ENCODE peak calls at places on chromosomes 13 and 19, in six cellular contexts. Q, D, N, S, O and Z are unnamed samples.

GRCh38 chr13:77339408-77339807 is 12.5 kb upstream of the MYCBP2 start:
- DNase-seq in S (no peak), D (no peak), Q (no peak), O (no peak), N (no peak), Z (no peak)

GRCh38 chr13:61779456-61779855 is 363.8 kb upstream of the PCDH20 start:
- DNase-seq in N (no peak), O (no peak), S (no peak), Q (no peak), D (no peak), Z (no peak)

GRCh38 chr13:109275848-109276247 is 510.5 kb downstream of the IRS2 start:
- DNase-seq in D (peak; percentile 73), N (no peak), O (no peak), Q (no peak), S (peak; percentile 40), Z (no peak)

GRCh38 chr13:50353651-50354415 is 338.6 kb downstream of the KCNRG start:
- DNase-seq in N (no peak), D (peak; percentile 85), S (no peak), Q (no peak), O (no peak), Z (no peak)

GRCh38 chr13:51827254-51827653 is 17.7 kb downstream of the TMEM272 start:
- DNase-seq in Q (no peak), N (no peak), O (no peak), S (no peak), D (no peak), Z (no peak)

GRCh38 chr13:27774651-27775050 is 17.6 kb upstream of the GSX1 start:
- DNase-seq in S (no peak), N (no peak), O (no peak), Q (no peak), D (no peak), Z (no peak)

GRCh38 chr19:41427647-41428480 is 690 bp upstream of the B3GNT8 start:
- DNase-seq in S (peak; percentile 45), N (no peak), Q (no peak), D (peak; percentile 24), O (peak; percentile 58), Z (no peak)

GRCh38 chr19:14073925-14074838 is 1.6 kb downstream of the MISP3 start:
- DNase-seq in S (peak; percentile 78), Q (peak; percentile 72), D (peak; percentile 51), N (no peak), O (no peak), Z (no peak)

GRCh38 chr13:71477735-71478134 is 389.3 kb downstream of the DACH1 start:
- DNase-seq in Q (no peak), D (peak; percentile 16), N (no peak), S (no peak), O (no peak), Z (no peak)

GRCh38 chr13:78631077-78631476 is 27.7 kb upstream of the POU4F1 start:
- DNase-seq in Q (no peak), S (no peak), O (no peak), D (no peak), N (no peak), Z (no peak)

GRCh38 chr19:6516659-6517291 is 14.1 kb upstream of the TNFSF9 start:
- DNase-seq in O (peak; percentile 89), Q (peak; percentile 86), D (peak; percentile 86), S (peak; percentile 93), N (no peak), Z (peak; percentile 41)

GRCh38 chr13:34155931-34156607 is 338.1 kb downstream of the RFC3 start:
- DNase-seq in D (peak; percentile 76), Q (no peak), N (peak; percentile 95), S (no peak), O (no peak), Z (peak; percentile 35)

GRCh38 chr19:56393119-56394012 is at the start of gene ZNF582:
- DNase-seq in Q (peak; percentile 97), D (peak; percentile 98), N (peak; percentile 88), S (peak; percentile 92), O (peak; percentile 96), Z (peak; percentile 86)

GRCh38 chr13:50991624-50992610 is 82.3 kb downstream of the RNASEH2B start:
- DNase-seq in Q (no peak), S (no peak), D (no peak), O (no peak), N (no peak), Z (no peak)

GRCh38 chr19:11970174-11970573 is 5.3 kb downstream of the ZNF763 start:
- DNase-seq in Q (no peak), D (no peak), N (no peak), O (no peak), S (no peak), Z (no peak)

GRCh38 chr13:74158028-74158427 is 23.8 kb upstream of the KLF12 start:
- DNase-seq in S (no peak), N (no peak), D (no peak), O (peak; percentile 19), Q (no peak), Z (no peak)

GRCh38 chr19:42023121-42023942 is 29.3 kb upstream of the ATP1A3 start:
- DNase-seq in Q (no peak), N (no peak), D (peak; percentile 26), O (no peak), S (peak; percentile 24), Z (no peak)

GRCh38 chr13:32115069-32115468 is 83.5 kb downstream of the FRY start:
- DNase-seq in O (no peak), S (no peak), D (no peak), Q (no peak), N (no peak), Z (no peak)

GRCh38 chr13:51729853-51730553 is 74.0 kb downstream of the DHRS12 start:
- DNase-seq in O (no peak), Q (peak; percentile 80), D (peak; percentile 81), N (no peak), S (peak; percentile 19), Z (peak; percentile 70)

GRCh38 chr19:33778089-33778791 is 18.4 kb upstream of the KCTD15 start:
- DNase-seq in S (peak; percentile 85), O (peak; percentile 83), Q (peak; percentile 82), N (no peak), D (peak; percentile 67), Z (no peak)

GRCh38 chr19:53308339-53308811 is 25.2 kb upstream of the ZNF845 start:
- DNase-seq in Q (no peak), S (no peak), O (peak; percentile 16), N (no peak), D (peak; percentile 5), Z (no peak)

GRCh38 chr19:57583104-57583520 is 833 bp upstream of the ZIK1 start:
- DNase-seq in Q (no peak), O (peak; percentile 12), D (no peak), S (no peak), N (no peak), Z (no peak)
- H3K4me3 ChIP-seq in Q (peak overlapping the region; percentile 55), O (peak overlapping the region; percentile 88), D (peak overlapping the region; percentile 66), S (peak overlapping the region; percentile 62), N (no peak overlapping the region), Z (no peak overlapping the region)

DNA sequence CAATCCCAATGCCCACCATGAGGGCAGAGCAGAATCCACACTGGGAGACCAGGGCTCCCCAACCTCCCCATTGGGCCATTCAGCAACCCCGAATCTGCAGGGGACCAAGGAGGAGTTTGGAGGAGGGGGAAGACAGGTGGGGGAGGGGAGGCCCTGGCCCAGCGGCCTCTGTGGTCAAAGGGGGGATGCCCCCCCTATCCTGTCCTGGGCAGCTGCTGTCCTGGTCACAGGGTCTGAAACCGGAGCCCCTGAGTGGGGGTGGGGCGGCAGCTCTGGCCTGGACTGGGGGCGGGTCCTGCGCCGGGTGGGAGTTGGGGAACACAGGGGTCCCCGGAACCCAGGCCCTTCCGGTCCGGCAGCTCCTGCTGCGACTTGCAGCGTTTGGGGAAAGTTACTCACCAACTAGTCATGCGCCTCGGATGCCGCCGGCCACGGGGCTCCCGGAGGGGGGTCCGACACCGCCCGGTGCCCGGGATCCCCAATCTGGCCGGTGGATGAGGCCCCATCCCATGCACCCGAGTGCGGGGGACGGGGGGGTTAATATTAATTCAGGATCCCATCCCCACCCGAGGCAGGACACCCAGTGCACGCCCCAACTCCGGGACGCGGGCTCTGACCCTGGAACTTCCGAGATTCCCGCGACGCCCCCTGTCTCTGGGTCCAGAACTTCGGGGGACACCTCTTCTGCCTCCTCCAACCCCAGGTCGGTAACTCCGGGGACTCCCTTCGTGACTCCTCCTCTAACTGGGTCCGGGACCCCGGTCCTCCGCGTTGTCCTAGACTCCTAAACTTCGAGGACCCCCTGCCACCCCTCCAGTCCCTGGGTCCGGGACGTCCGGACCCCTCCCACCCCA is 868 bp downstream of the HOMER3 start:
- DNase-seq in D (peak; percentile 71), S (peak; percentile 60), O (peak; percentile 46), Q (peak; percentile 83), N (no peak), Z (peak; percentile 12)
- TF ChIP-seq CTCF in D (no peak), S (no peak), O (no peak), Q (no peak), N (peak; percentile 4), Z (peak; percentile 2)

DNA sequence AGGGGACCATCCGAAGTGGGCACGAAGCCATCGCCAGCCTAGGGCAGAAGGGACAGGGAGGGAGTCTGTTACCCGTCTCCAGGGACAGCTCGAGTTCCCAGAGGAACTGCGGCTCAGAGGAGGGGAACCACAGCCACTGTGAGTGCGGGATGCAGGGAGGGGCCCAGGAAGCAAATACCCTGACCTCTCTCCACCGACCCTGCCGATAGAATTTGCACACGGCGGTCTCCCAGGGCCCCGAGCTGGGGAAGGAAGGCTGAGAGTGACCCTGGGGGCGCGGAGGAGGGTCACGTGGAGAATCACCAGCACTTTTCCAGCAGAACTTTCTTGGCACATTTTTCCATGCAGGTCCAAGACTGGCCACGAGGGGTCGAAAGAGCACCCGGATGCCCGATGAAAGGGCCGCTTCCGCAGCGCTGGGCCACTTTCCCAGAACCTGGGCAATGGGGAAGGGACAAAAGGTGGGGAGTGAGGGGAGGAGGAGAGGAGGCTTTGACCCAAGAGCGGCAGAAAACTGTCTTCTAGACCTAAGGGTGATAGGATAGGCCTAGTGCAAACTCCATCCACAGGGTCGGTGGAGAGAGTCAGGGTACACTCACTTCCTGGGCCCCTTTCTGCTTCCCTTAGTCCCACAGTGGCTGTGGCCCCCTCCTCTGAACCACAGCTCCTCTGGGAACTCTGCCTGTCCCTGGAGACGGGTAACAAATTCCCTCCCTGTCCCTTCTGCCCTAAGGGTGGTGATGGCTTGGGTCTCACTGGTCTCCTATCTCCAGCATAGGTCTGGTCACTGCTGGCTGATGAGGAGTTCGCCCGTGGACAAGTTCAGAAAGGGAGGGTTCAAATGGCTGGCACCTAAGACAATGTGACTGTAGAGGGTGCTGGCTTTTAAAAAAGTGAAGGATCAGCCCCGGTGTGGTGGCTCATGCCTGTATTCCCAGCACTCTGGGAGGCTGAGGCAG is 5.3 kb upstream of the GPR4 start:
- DNase-seq in N (peak; percentile 9), Q (peak; percentile 83), S (peak; percentile 77), D (peak; percentile 61), O (peak; percentile 79), Z (no peak)
- H3K4me3 ChIP-seq in N (peak overlapping the region; percentile 39), Q (no peak overlapping the region), S (no peak overlapping the region), D (no peak overlapping the region), O (peak overlapping the region; percentile 54), Z (no peak overlapping the region)

GRCh38 chr19:29668746-29669609 is 3.7 kb downstream of the PLEKHF1 start:
- DNase-seq in D (peak; percentile 28), S (no peak), N (no peak), O (no peak), Q (peak; percentile 65), Z (no peak)
- TF ChIP-seq CTCF in D (peak; percentile 8), S (no peak), N (peak; percentile 30), O (peak; percentile 40), Q (no peak), Z (peak; percentile 24)